ENCODE peak calls at places on chromosome 5, in ten cellular contexts. V is Peyer's patch, M is lower leg skin, D is ovary, R is body of pancreas, J is uterus, N is spleen, T is prostate gland, Y is IMR-90, S is adrenal gland. X is an unnamed sample.

GRCh38 chr5:151023047-151023615 is 2.7 kb downstream of the GPX3 start:
- DNase-seq in V (no peak), M (peak; percentile 67), D (peak; percentile 68), R (peak; percentile 89), J (peak; percentile 64), N (no peak), T (peak; percentile 65), Y (peak; percentile 40), S (peak; percentile 88), X (no peak)

GRCh38 chr5:164002653-164003052 is 497.2 kb downstream of the MAT2B start:
- DNase-seq in V (no peak), M (no peak), D (no peak), R (no peak), J (no peak), N (no peak), T (no peak), Y (peak; percentile 22), S (no peak), X (no peak)

GRCh38 chr5:180093241-180093640 is 21.7 kb upstream of the RNF130 start:
- DNase-seq in V (no peak), M (no peak), D (no peak), R (no peak), J (no peak), N (no peak), T (no peak), Y (no peak), S (no peak), X (no peak)

GRCh38 chr5:90421136-90421535 is 11.6 kb upstream of the CETN3 start:
- DNase-seq in V (no peak), M (no peak), D (no peak), R (peak; percentile 52), J (no peak), N (no peak), T (no peak), Y (peak; percentile 6), S (no peak), X (peak; percentile 36)

GRCh38 chr5:128667148-128667547 is 129.1 kb upstream of the FBN2 start:
- DNase-seq in V (no peak), M (no peak), D (no peak), R (no peak), J (no peak), N (no peak), T (no peak), Y (no peak), S (no peak), X (no peak)

GRCh38 chr5:141855265-141856029 is 22.8 kb downstream of the PCDH1 start:
- DNase-seq in V (no peak), M (no peak), D (no peak), R (peak; percentile 65), J (no peak), N (no peak), T (no peak), Y (no peak), S (peak; percentile 30), X (no peak)

GRCh38 chr5:69415584-69415958 is 655 bp downstream of the MARVELD2 start:
- DNase-seq in V (peak; percentile 62), M (no peak), D (no peak), R (peak; percentile 66), J (no peak), N (no peak), T (peak; percentile 41), Y (no peak), S (no peak), X (peak; percentile 50)

GRCh38 chr5:128287740-128288139 is 204.2 kb downstream of the SLC12A2 start:
- DNase-seq in V (no peak), M (no peak), D (no peak), R (no peak), J (no peak), N (no peak), T (no peak), Y (no peak), S (no peak), X (no peak)

GRCh38 chr5:54832846-54833245 is 152.5 kb downstream of the ESM1 start:
- DNase-seq in V (no peak), M (no peak), D (no peak), R (no peak), J (no peak), N (peak; percentile 84), T (no peak), Y (peak; percentile 53), S (peak; percentile 19), X (no peak)

GRCh38 chr5:56622146-56622545 is 193.2 kb upstream of the MAP3K1 start:
- DNase-seq in V (no peak), M (no peak), D (no peak), R (no peak), J (no peak), N (no peak), T (no peak), Y (no peak), S (no peak), X (no peak)

GRCh38 chr5:163408311-163408923 is 29.0 kb upstream of the CCNG1 start:
- DNase-seq in V (peak; percentile 53), M (peak; percentile 40), D (peak; percentile 66), R (peak; percentile 67), J (peak; percentile 48), N (peak; percentile 77), T (peak; percentile 31), Y (peak; percentile 53), S (peak; percentile 63), X (no peak)

GRCh38 chr5:132477784-132478497 is 12.6 kb downstream of the IRF1 start:
- DNase-seq in V (peak; percentile 83), M (no peak), D (peak; percentile 16), R (no peak), J (no peak), N (peak; percentile 82), T (no peak), Y (no peak), S (no peak), X (peak; percentile 55)
- TF ChIP-seq POLR2A in V (peak; percentile 23), M (no peak), D (no peak), R (no peak), J (no peak), N (no peak), T (no peak), Y (peak; percentile 34), S (no peak), X (no peak)

DNA sequence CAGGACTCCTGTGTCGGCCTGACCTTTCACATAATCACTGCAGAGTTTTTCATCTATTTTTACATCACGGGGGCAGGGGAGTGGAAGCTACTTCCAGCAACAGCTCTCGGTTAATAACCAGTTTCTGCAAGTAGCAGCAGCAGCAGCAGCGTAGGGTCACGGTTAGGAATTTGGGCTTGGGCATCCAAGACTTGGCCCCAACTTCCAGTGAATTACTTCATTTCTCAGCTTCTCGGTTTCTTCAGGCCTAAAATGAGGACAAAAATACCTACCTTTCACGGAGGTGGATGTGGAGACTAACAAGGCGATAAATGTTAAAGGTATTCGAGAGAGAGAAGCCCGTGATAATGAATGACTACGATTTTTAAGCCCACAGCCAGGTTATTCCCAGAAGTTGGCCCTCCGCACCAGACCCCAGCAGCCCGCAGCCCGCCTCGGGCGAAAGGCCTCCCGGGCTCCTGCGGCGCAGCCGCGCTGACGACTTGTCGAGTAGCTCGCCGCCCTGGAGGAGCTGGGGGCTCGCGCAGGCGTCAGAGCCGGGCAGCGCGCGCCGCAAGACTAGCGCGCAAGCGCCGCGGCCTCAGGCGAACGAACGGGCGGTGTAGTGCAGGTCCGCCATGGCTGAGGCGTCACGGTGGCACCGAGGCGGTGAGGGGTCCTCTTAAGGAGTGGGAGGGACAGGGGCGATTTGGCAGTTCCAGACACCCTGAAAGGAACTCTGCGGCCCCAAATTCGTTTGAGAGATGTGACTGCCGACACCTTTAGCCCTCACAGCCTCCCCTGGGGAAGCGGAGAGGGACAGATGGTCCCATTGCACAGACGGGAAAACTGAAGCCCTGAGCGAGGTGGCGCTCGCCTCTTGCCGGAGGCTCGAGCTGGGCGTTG is at the start of gene PKD2L2:
- DNase-seq in V (peak; percentile 66), M (peak; percentile 57), D (peak; percentile 85), R (peak; percentile 86), J (peak; percentile 84), N (peak; percentile 97), T (peak; percentile 67), Y (peak; percentile 64), S (peak; percentile 93), X (peak; percentile 96)
- TF ChIP-seq POLR2A in V (peak; percentile 27), M (no peak), D (peak; percentile 39), R (peak; percentile 29), J (peak; percentile 42), N (peak; percentile 73), T (peak; percentile 51), Y (no peak), S (peak; percentile 92), X (no peak)

GRCh38 chr5:139557811-139558210 is 3.3 kb upstream of the UBE2D2 start:
- DNase-seq in V (no peak), M (no peak), D (no peak), R (no peak), J (no peak), N (no peak), T (no peak), Y (peak; percentile 51), S (no peak), X (no peak)

GRCh38 chr5:139562847-139563246 is 1.7 kb downstream of the UBE2D2 start:
- DNase-seq in V (no peak), M (no peak), D (no peak), R (no peak), J (no peak), N (peak; percentile 7), T (no peak), Y (no peak), S (no peak), X (no peak)

GRCh38 chr5:139560752-139561654 is at the start of gene UBE2D2:
- DNase-seq in V (peak; percentile 99), M (peak; percentile 95), D (peak; percentile 99), R (peak; percentile 98), J (peak; percentile 98), N (peak; percentile 100), T (peak; percentile 96), Y (peak; percentile 98), S (peak; percentile 99), X (peak; percentile 99)

GRCh38 chr5:139565411-139566305 is 4.5 kb downstream of the UBE2D2 start:
- DNase-seq in V (no peak), M (no peak), D (no peak), R (no peak), J (no peak), N (peak; percentile 83), T (no peak), Y (peak; percentile 34), S (peak; percentile 68), X (no peak)

GRCh38 chr5:139561655-139562451 is 714 bp downstream of the UBE2D2 start:
- DNase-seq in V (no peak), M (peak; percentile 43), D (peak; percentile 59), R (peak; percentile 56), J (no peak), N (peak; percentile 92), T (no peak), Y (peak; percentile 34), S (peak; percentile 44), X (no peak)
- TF ChIP-seq POLR2A in V (no peak), M (no peak), D (no peak), R (no peak), J (no peak), N (no peak), T (no peak), Y (no peak), S (no peak), X (no peak)

DNA sequence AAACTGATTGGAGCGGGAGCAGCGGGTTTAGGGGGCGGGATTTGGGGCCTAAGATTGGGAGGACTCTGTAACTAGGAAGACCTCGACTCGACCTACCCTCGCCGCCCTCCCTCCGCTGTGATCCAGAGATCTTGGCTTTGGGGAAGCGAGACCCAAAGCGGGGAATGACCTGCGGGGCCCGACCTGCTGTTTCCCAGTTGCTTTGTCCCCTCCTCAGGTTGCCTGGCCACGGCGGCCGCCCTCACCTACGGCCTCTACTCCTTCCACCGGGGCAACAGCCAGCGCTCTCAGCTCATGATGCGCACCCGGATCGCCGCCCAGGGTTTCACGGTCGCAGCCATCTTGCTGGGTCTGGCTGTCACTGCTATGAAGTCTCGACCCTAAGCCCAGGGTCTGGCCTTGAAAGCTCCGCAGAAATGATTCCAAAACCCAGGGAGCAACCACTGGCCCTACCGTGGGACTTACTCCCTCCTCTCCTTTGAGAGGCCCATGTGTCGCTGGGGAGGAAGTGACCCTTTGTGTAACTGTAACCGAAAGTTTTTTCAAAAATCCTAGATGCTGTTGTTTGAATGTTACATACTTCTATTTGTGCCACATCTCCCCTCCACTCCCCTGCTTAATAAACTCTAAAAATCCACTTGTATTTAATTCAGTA is 690 bp downstream of the HIGD2A start:
- DNase-seq in V (no peak), M (no peak), D (no peak), R (no peak), J (no peak), N (peak; percentile 99), T (no peak), Y (no peak), S (no peak), X (peak; percentile 92)
- TF ChIP-seq POLR2A in V (peak; percentile 92), M (no peak), D (peak; percentile 79), R (peak; percentile 59), J (peak; percentile 69), N (peak; percentile 79), T (peak; percentile 83), Y (no peak), S (peak; percentile 94), X (peak; percentile 75)

X was measured in upper lobe of left lung.